ENCODE peak calls at places on chromosomes 5 and 9, in six cellular contexts. H, T, A, O, V and E are unnamed samples.

GRCh38 chr5:102858221-102858620 is 103.1 kb downstream of the PAM start:
- DNase-seq in O (no peak), T (no peak), V (no peak), A (no peak), H (no peak), E (no peak)

GRCh38 chr9:27059406-27059805 is 49.6 kb upstream of the TEK start:
- DNase-seq in A (no peak), V (no peak), O (no peak), T (no peak), H (no peak), E (no peak)

GRCh38 chr5:88889165-88890069 is 6.4 kb upstream of the MEF2C start:
- DNase-seq in O (no peak), H (no peak), T (peak), V (peak), A (no peak), E (no peak)

GRCh38 chr9:83440641-83441040 is 97.6 kb downstream of the FRMD3 start:
- DNase-seq in A (no peak), O (no peak), H (no peak), T (no peak), V (no peak), E (no peak)

GRCh38 chr5:169602535-169602934 is 19.0 kb downstream of the SPDL1 start:
- DNase-seq in H (no peak), A (no peak), O (no peak), V (no peak), T (no peak), E (no peak)

GRCh38 chr9:127341152-127341551 is 55.8 kb upstream of the SLC2A8 start:
- DNase-seq in V (no peak), H (no peak), T (no peak), A (no peak), O (no peak), E (no peak)

GRCh38 chr9:132997591-132997990 is 19.1 kb downstream of the GFI1B start:
- DNase-seq in V (no peak), O (no peak), A (no peak), H (no peak), T (peak), E (no peak)

GRCh38 chr9:103335461-103335860 is 340.3 kb downstream of the CYLC2 start:
- DNase-seq in O (no peak), A (no peak), V (no peak), H (no peak), T (no peak), E (no peak)

GRCh38 chr5:176740702-176741565 is 69.4 kb upstream of the UNC5A start:
- DNase-seq in H (no peak), V (no peak), T (no peak), O (no peak), A (no peak), E (no peak)

GRCh38 chr9:76662476-76663281 is 101.6 kb upstream of the PCA3 start:
- DNase-seq in O (no peak), V (no peak), T (no peak), H (peak), A (no peak), E (no peak)

GRCh38 chr9:136367296-136368145 is 4.0 kb upstream of the DNLZ start:
- DNase-seq in V (no peak), T (no peak), H (no peak), A (no peak), O (no peak), E (no peak)

GRCh38 chr5:96431376-96432244 is 1.4 kb downstream of the PCSK1 start:
- DNase-seq in V (peak), A (no peak), O (no peak), T (no peak), H (no peak), E (no peak)

GRCh38 chr9:87714819-87715218 is 11.1 kb upstream of the CTSL start:
- DNase-seq in T (no peak), O (no peak), H (no peak), A (no peak), V (no peak), E (no peak)

GRCh38 chr9:136576269-136576626 is 30.4 kb upstream of the NOTCH1 start:
- DNase-seq in H (no peak), A (no peak), T (no peak), O (no peak), V (no peak), E (peak)

GRCh38 chr5:142835540-142835939 is 65.4 kb downstream of the ARHGAP26 start:
- DNase-seq in V (no peak), H (no peak), O (no peak), A (no peak), T (no peak), E (no peak)

GRCh38 chr5:170444181-170444580 is 55.0 kb upstream of the KCNMB1 start:
- DNase-seq in T (no peak), V (no peak), A (no peak), O (no peak), H (no peak), E (no peak)

GRCh38 chr9:68738346-68738745 is 33.3 kb downstream of the PIP5K1B start:
- DNase-seq in T (no peak), V (no peak), A (no peak), O (no peak), H (no peak), E (no peak)

GRCh38 chr9:81522721-81523551 is 166.4 kb downstream of the TLE1 start:
- DNase-seq in O (peak), H (peak), V (peak), A (no peak), T (peak), E (no peak)

GRCh38 chr9:98365227-98365669 is 109.8 kb upstream of the TBC1D2 start:
- DNase-seq in A (no peak), H (peak), V (peak), O (peak), T (no peak), E (no peak)

GRCh38 chr5:94793113-94793815 is 174.8 kb downstream of the SLF1 start:
- DNase-seq in O (no peak), V (no peak), T (no peak), A (peak), H (peak), E (no peak)

GRCh38 chr5:83708170-83708569 is 12.5 kb downstream of the HAPLN1 start:
- DNase-seq in A (no peak), V (no peak), H (no peak), T (no peak), O (no peak), E (no peak)

GRCh38 chr9:135823036-135823435 is 84.3 kb downstream of the CAMSAP1 start:
- DNase-seq in T (no peak), V (no peak), O (no peak), H (no peak), A (no peak), E (no peak)

GRCh38 chr9:108913391-108913790 is 20.5 kb downstream of the ELP1 start:
- DNase-seq in A (no peak), T (no peak), H (no peak), O (no peak), V (no peak), E (no peak)

GRCh38 chr9:6955251-6955921 is 197.6 kb downstream of the KDM4C start:
- DNase-seq in T (no peak), A (no peak), H (peak), V (peak), O (no peak), E (no peak)

GRCh38 chr5:62689599-62690368 is 111.2 kb downstream of the LRRC70 start:
- DNase-seq in H (no peak), O (no peak), A (no peak), V (no peak), T (no peak), E (no peak)

GRCh38 chr5:53200309-53200708 is 90.8 kb upstream of the MOCS2 start:
- DNase-seq in V (no peak), T (no peak), O (no peak), A (no peak), H (peak), E (no peak)

GRCh38 chr9:11417782-11418181 is 805.0 kb upstream of the PTPRD start:
- DNase-seq in A (no peak), V (no peak), H (no peak), T (no peak), O (no peak), E (no peak)

GRCh38 chr5:128613757-128614156 is 75.7 kb upstream of the FBN2 start:
- DNase-seq in H (no peak), A (no peak), O (no peak), V (no peak), T (no peak), E (no peak)

GRCh38 chr5:67200809-67201562 is 4.4 kb upstream of the CD180 start:
- DNase-seq in T (no peak), A (no peak), O (no peak), H (no peak), V (no peak), E (no peak)

GRCh38 chr9:127730799-127731410 is 4.2 kb downstream of the TOR2A start:
- DNase-seq in V (no peak), O (no peak), H (no peak), A (no peak), T (no peak), E (peak)

GRCh38 chr5:142201471-142201887 is 92.9 kb downstream of the NDFIP1 start:
- DNase-seq in A (no peak), H (no peak), V (no peak), T (no peak), O (peak), E (no peak)

GRCh38 chr9:97567182-97567893 is 65.8 kb downstream of the TSTD2 start:
- DNase-seq in O (no peak), H (no peak), V (no peak), T (no peak), A (no peak), E (no peak)

GRCh38 chr9:120735009-120735408 is 20.7 kb upstream of the MEGF9 start:
- DNase-seq in O (no peak), V (no peak), A (no peak), H (no peak), T (no peak), E (no peak)

GRCh38 chr5:110275878-110276277 is 450.6 kb downstream of the TMEM232 start:
- DNase-seq in T (no peak), A (no peak), O (no peak), H (no peak), V (no peak), E (no peak)

GRCh38 chr5:158843305-158843704 is 256.4 kb downstream of the EBF1 start:
- DNase-seq in V (no peak), H (no peak), A (no peak), O (no peak), T (no peak), E (no peak)

GRCh38 chr5:125038477-125038876 is 292.0 kb upstream of the ZNF608 start:
- DNase-seq in T (no peak), A (no peak), O (no peak), H (peak), V (no peak), E (no peak)

GRCh38 chr5:125033602-125034001 is 287.2 kb upstream of the ZNF608 start:
- DNase-seq in O (no peak), A (no peak), V (no peak), T (no peak), H (no peak), E (no peak)

GRCh38 chr5:125036494-125036893 is 290.1 kb upstream of the ZNF608 start:
- DNase-seq in V (no peak), A (no peak), O (no peak), H (no peak), T (no peak), E (no peak)

GRCh38 chr5:125034331-125034730 is 287.9 kb upstream of the ZNF608 start:
- DNase-seq in O (no peak), H (no peak), A (no peak), T (no peak), V (no peak), E (no peak)

GRCh38 chr5:125037020-125037419 is 290.6 kb upstream of the ZNF608 start:
- DNase-seq in O (no peak), T (no peak), A (no peak), V (no peak), H (peak), E (no peak)
- TF ChIP-seq CTCF in O (no peak), T (no peak), A (no peak), V (no peak), H (no peak), E (no peak)

GRCh38 chr5:126998895-126999570 is 31.3 kb downstream of the MARCHF3 start:
- DNase-seq in H (no peak), O (no peak), V (no peak), T (no peak), A (no peak), E (no peak)

GRCh38 chr5:127004721-127005120 is 25.6 kb downstream of the MARCHF3 start:
- DNase-seq in T (no peak), V (no peak), O (no peak), H (no peak), A (no peak), E (no peak)

GRCh38 chr5:127003798-127004495 is 26.4 kb downstream of the MARCHF3 start:
- DNase-seq in A (no peak), H (no peak), V (no peak), T (no peak), O (no peak), E (no peak)

GRCh38 chr5:127001621-127002296 is 28.6 kb downstream of the MARCHF3 start:
- DNase-seq in O (no peak), H (no peak), A (no peak), T (no peak), V (no peak), E (no peak)

DNA sequence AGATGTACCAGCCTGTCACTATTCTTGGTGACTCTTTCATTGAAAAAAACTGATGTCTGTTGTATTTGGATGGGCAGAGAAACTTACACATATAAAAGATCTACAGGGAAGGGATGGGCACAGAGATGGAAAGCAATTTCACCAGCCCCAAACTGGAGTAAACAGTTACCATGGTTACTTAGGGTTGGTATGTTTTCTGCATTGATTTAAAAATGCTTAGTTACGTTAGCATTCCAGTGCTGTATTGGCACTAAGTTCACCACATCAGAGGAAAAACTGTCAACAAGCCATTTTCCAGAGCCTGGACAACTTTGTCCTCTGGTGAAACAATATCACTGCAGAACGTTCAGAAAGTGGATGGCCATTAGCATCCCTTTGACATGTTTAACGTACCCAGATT is 28.0 kb downstream of the MARCHF3 start:
- DNase-seq in H (no peak), A (no peak), T (peak), V (no peak), O (no peak), E (no peak)
- H2AFZ ChIP-seq in H (no peak), A (no peak), T (no peak), V (no peak), O (no peak), E (no peak)

GRCh38 chr5:78509884-78510769 is 138.4 kb downstream of the LHFPL2 start:
- DNase-seq in V (peak), A (no peak), O (no peak), T (no peak), H (peak), E (peak)
- H3K4me2 ChIP-seq in V (peak), A (peak), O (peak), T (no peak), H (peak), E (peak)

DNA sequence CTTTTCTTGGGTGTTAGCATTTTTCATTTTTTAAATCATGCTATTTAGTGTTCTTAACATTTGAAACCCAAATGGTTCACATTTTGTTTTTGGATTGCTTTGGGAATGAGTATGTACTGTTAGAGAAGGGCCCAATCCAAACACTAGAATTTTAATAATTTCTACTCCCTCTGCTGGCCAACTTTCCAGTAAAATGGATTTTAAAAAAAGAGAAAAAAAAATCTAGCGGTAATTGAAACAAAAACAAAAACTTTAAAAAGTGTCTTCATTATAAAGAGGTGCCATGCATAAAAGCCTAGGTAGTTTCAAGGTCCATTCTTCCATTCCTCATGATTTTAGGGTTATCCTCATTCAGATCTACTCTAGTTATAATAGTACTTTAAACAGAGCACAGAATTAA is 32.1 kb upstream of the RICTOR start:
- DNase-seq in H (no peak), O (no peak), A (no peak), T (no peak), V (no peak), E (no peak)
- TF ChIP-seq CTCF in H (peak), O (peak), A (no peak), T (peak), V (peak), E (peak)

DNA sequence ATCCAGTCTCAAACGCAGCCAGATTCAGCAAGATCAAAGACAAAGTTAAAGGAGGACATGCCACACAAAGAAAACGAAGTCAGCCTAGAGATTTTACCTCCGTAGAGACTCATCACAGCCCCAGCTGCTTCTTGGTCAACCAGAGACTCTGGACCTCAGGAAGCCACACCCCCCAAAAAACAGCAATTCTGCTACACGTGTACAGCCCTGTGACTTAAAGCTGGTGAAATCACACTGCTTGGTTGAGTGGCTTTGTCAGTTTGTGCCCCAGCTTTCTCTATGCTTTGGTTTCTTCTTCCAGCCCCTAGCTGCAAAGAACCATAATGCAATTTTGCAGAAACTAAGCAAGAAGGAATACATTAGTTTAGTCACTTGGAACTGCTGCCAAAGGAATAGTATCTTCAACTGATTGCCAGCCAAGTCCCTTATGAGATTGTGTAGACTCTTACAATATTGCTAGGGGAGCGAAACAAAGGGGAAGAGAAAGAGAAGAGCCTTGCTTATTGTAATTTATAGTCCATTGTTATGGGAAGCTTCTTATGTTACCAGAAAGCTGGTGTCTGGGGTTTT is 158.8 kb upstream of the ZNF462 start:
- DNase-seq in T (no peak), A (no peak), V (no peak), H (no peak), O (no peak), E (no peak)
- H2AFZ ChIP-seq in T (no peak), A (no peak), V (peak), H (no peak), O (no peak), E (no peak)

DNA sequence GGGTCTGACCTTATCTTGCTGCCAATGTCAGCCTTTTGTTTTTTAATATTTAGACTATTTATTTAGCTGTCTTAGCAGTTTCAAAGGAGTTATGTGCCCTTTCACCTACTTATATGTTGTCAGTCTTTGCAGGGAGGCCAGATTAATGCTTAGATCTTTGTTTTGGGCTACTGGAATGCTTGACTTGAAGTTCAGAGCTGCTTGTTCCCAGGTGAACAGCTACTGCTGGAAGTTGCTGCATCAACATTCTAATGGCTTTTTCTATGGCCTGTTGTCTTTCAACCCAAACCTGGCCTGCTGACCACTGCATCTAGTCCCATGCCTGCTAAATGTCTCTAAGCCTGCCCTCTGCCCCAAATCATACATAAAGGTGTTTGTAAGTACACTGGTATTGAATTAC is 3.0 kb downstream of the SLC22A5 start:
- DNase-seq in A (no peak), T (no peak), H (no peak), O (no peak), V (no peak), E (no peak)
- H3K4me2 ChIP-seq in A (no peak), T (peak), H (no peak), O (peak), V (no peak), E (peak)

DNA sequence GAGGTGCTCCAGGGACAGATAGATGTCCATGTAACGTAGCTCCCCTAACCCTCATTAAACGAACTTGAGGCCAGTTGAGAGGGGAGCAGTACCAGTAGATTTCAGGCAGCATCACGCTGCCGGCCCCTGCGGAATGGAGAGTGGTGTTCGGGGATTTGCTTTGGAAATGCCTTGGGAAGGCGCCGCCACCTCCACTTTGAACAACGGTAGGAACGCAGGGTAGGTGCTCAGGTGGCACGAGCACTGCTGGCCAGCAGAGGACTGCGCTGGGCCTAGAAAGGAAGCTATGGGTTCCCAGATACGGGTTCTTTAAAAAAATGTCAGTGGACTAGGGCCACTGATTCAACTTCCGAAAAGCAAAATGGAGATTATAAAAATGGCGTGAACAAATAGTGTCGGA is 271.8 kb downstream of the FANCC start:
- DNase-seq in A (no peak), H (no peak), T (no peak), O (no peak), V (peak), E (peak)
- TF ChIP-seq CTCF in A (no peak), H (no peak), T (no peak), O (no peak), V (peak), E (no peak)